ENCODE peak calls at places on chromosome 10, in five cellular contexts. B, C, F, Y and M are unnamed samples.

GRCh38 chr10:103542764-103543616 is 49.5 kb downstream of the NEURL1 start:
- DNase-seq in C (peak; percentile 35), B (peak; percentile 48), F (no peak), Y (peak; percentile 44), M (peak; percentile 59)

GRCh38 chr10:42783181-42783549 is 570 bp downstream of the BMS1 start:
- DNase-seq in Y (no peak), F (peak; percentile 31), C (peak; percentile 87), B (no peak), M (no peak)

GRCh38 chr10:67784584-67784983 is 53.4 kb downstream of the DNAJC12 start:
- DNase-seq in Y (no peak), B (no peak), F (no peak), C (peak; percentile 70), M (no peak)

GRCh38 chr10:66943590-66943989 is 17.8 kb downstream of the LRRTM3 start:
- DNase-seq in B (no peak), C (no peak), Y (no peak), F (no peak), M (no peak)

GRCh38 chr10:51999089-51999488 is 299.7 kb upstream of the CSTF2T start:
- DNase-seq in B (no peak), C (no peak), Y (no peak), F (no peak), M (no peak)

GRCh38 chr10:85238676-85239075 is 910.3 kb downstream of the CCSER2 start:
- DNase-seq in B (no peak), F (no peak), Y (no peak), C (no peak), M (no peak)

GRCh38 chr10:29140991-29141390 is 147.9 kb upstream of the LYZL1 start:
- DNase-seq in B (no peak), C (peak; percentile 93), Y (no peak), F (no peak), M (no peak)

GRCh38 chr10:6089334-6090219 is 743 bp downstream of the RBM17 start:
- DNase-seq in F (peak; percentile 22), C (peak; percentile 43), B (no peak), Y (no peak), M (no peak)